ENCODE peak calls at places on chromosome 19, in four cellular contexts. N, B, J and R are unnamed samples.

GRCh38 chr19:13554506-13555235 is 48.4 kb upstream of the CACNA1A start:
- DNase-seq in N (no peak), B (no peak), J (no peak), R (no peak)

GRCh38 chr19:8615813-8616596 is 5.5 kb upstream of the ADAMTS10 start:
- DNase-seq in N (peak), B (peak), J (peak), R (no peak)

GRCh38 chr19:46115396-46116109 is 8.9 kb downstream of the IGFL3 start:
- DNase-seq in N (no peak), B (no peak), J (no peak), R (peak)

GRCh38 chr19:5949792-5950305 is 28.1 kb downstream of the RANBP3 start:
- DNase-seq in N (no peak), B (peak), J (peak), R (no peak)

GRCh38 chr19:17404621-17405249 is 695 bp downstream of the BST2 start:
- DNase-seq in N (no peak), B (no peak), J (no peak), R (no peak)

GRCh38 chr19:44164327-44164672 is 600 bp upstream of the ZNF226 start:
- DNase-seq in N (no peak), B (no peak), J (no peak), R (no peak)

GRCh38 chr19:7868671-7869452 is 5.3 kb downstream of the PRR36 start:
- DNase-seq in N (peak), B (peak), J (peak), R (peak)

GRCh38 chr19:41214161-41214560 is 4.9 kb upstream of the AXL start:
- DNase-seq in N (no peak), B (no peak), J (no peak), R (no peak)

GRCh38 chr19:1465191-1466016 is 13.6 kb downstream of the C19orf25 start:
- DNase-seq in N (no peak), B (peak), J (peak), R (no peak)

GRCh38 chr19:30254214-30254613 is 118.0 kb upstream of the ZNF536 start:
- DNase-seq in N (no peak), B (no peak), J (no peak), R (no peak)

GRCh38 chr19:55383279-55383788 is 758 bp downstream of the TMEM238 start:
- DNase-seq in N (no peak), B (no peak), J (no peak), R (no peak)

GRCh38 chr19:44745386-44745831 is 3.1 kb upstream of the BCL3 start:
- DNase-seq in N (no peak), B (peak), J (peak), R (peak)

GRCh38 chr19:495440-496332 is 600 bp upstream of the MADCAM1 start:
- DNase-seq in N (no peak), B (no peak), J (peak), R (no peak)

GRCh38 chr19:49196527-49197240 is 39.1 kb downstream of the TRPM4 start:
- DNase-seq in N (no peak), B (no peak), J (peak), R (peak)

GRCh38 chr19:8486661-8487136 is 15.7 kb downstream of the PRAM1 start:
- DNase-seq in N (no peak), B (no peak), J (no peak), R (no peak)

GRCh38 chr19:15331419-15332310 is 674 bp downstream of the BRD4 start:
- DNase-seq in N (peak), B (peak), J (peak), R (peak)

GRCh38 chr19:9869008-9869617 is 34.0 kb downstream of the PIN1 start:
- DNase-seq in N (no peak), B (no peak), J (no peak), R (no peak)

GRCh38 chr19:43624933-43625332 is 5.5 kb upstream of the ZNF428 start:
- DNase-seq in N (no peak), B (peak), J (peak), R (peak)

GRCh38 chr19:44430956-44431355 is 17.3 kb downstream of the ZNF229 start:
- DNase-seq in N (no peak), B (no peak), J (no peak), R (no peak)

GRCh38 chr19:7191946-7192691 is 102.1 kb downstream of the INSR start:
- DNase-seq in N (no peak), B (no peak), J (no peak), R (no peak)

DNA sequence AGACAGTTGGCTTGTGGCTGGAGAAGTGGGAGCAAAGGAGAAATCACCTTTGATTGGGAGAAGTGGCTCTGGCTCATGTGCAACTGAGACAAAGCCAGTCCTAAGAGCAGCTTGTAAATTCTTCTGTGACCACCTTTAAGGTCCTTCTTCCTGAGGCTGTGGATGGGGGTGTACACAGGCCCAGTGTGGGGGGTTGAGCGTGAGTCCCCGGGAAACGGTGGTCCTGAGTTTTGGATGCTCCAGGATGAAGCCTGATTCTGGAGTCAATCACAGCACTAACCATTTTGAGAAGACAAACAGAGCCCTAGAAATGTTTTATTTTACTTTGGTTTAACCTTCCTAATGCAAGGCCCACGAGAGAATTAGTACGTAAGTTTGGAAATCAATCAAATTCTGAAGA is 3.9 kb upstream of the CEBPA start:
- DNase-seq in N (no peak), B (no peak), J (no peak), R (no peak)
- H3K27ac ChIP-seq in N (no peak), B (no peak), J (no peak), R (no peak)

DNA sequence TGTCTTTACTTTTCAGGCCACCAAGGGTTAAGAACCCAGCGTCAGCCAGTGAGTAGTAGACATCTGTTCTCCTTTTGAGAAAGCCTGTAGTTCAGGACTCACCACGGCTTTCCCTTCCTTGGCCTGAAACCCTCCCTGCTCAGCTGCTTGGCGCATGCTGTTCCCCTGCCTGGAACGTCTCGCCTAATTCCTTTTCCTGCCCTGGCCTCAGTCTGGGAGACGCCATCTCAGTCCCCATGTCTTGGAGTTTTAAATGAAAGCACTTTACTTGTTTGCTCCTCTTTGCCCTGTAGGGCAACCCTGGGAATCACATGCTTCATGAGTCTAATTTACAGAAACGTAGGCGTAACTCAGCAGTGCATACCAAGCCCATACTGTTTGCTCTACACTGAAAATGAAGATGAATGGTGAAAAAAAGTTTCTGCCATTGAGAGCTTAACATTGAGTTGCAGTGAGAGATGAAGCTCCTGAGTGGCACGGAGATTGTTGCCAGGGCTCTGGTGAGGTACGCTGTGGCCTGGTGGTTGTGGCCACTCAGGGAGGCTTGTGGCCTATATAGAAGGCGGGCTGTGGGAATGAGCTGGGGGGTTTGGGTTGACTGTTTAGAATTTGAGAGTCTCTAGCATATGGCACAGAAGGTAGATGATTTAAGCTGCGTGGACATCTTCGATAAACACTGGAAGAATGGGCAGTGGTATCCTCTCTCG is 52.8 kb downstream of the GATAD2A start:
- DNase-seq in N (no peak), B (no peak), J (no peak), R (no peak)
- H3K27ac ChIP-seq in N (no peak), B (peak), J (no peak), R (peak)

DNA sequence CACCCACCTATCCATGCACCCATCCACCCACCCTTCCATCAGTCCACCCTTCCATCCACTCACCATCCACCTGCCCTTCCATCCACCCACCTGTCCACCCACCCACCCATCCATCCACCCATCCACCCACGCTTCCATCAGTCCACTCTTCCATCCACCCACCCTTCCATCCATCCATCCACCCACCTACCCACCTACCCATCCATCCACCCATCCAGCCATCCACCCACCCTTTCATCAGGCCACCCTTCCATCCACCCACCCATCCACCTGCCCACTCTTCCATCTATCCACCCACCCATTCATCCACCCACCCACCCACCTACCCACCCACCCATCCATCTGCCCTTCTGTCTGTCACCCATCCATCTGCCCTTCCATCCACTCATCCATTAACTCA is 17.0 kb downstream of the KLHL26 start:
- DNase-seq in N (no peak), B (no peak), J (no peak), R (no peak)
- H3K27ac ChIP-seq in N (no peak), B (no peak), J (no peak), R (no peak)

DNA sequence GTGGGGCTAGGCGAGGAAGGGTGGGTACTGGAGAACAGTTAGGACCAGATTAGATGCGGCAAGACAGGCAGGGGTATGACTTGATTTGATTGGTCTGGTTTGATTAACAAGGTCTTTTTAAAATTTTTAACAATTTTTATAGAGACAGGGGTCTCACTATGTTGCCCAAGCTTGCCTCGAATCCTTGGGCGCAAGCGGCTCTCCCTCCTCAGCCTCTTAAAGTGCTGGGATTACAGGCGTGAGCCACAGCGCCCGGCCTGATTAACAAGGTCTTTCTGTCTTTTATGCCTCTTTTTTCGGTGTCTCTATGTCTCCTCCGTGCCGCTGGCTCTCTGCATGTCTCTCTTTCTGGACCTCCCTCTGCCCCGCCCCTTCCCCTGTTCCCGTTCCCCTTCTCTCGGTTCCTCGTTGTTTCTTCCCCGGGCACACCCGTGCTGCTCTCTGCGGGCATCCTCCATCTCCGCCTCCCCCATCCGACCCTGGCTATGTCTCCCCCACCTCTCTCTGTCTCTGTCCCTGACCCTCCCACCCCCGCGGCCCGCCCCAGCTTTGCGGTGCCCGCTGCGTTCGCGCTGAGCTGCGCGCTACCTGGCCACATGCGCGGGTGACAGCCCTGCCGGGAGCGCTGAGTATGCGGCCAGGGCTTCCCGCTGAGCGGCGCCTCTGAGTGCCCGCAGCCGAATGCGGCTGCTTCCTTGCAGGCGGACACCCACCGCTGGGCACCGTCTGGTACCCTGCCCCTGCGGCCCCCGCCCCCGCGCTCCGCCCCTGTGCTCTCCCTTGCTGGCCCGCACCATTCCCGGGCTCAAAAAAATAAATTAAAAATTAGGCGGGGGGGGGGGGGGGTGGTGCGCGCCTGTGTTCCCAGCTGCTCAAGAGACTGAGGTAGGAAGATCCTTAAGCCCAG is 8.1 kb upstream of the SDHAF1 start:
- DNase-seq in N (no peak), B (no peak), J (peak), R (no peak)
- H3K27ac ChIP-seq in N (no peak), B (no peak), J (no peak), R (no peak)